ENCODE peak calls at places on chromosomes 7 and 10, in six cellular contexts. One of them, this sample, is unnamed.

GRCh38 chr10:97376413-97376812 is 24.7 kb downstream of the RRP12 start:
- DNase-seq in activated CD4-positive, alpha-beta T cell treated with anti-CD3 and anti-CD28 coated beads, Interleukin-2, amount 50 U/mL, for 48 hours: no peak
- DNase-seq in hippocampal formation: no peak
- DNase-seq in NCI-H1105: no peak
- DNase-seq in pons: no peak
- DNase-seq in activated T-cell treated with anti-CD3 and anti-CD28 coated beads, Interleukin-2, amount 50 U/mL, for 72 hours: no peak
- DNase-seq in this sample: no peak

GRCh38 chr7:45089314-45089891 is 634 bp upstream of the NACAD start:
- DNase-seq in activated CD4-positive, alpha-beta T cell treated with anti-CD3 and anti-CD28 coated beads, Interleukin-2, amount 50 U/mL, for 48 hours: peak
- DNase-seq in hippocampal formation: peak
- DNase-seq in NCI-H1105: peak
- DNase-seq in pons: peak
- DNase-seq in activated T-cell treated with anti-CD3 and anti-CD28 coated beads, Interleukin-2, amount 50 U/mL, for 72 hours: peak
- DNase-seq in this sample: peak

GRCh38 chr7:117682681-117683385 is 190.4 kb downstream of the CTTNBP2 start:
- DNase-seq in activated CD4-positive, alpha-beta T cell treated with anti-CD3 and anti-CD28 coated beads, Interleukin-2, amount 50 U/mL, for 48 hours: no peak
- DNase-seq in hippocampal formation: no peak
- DNase-seq in NCI-H1105: no peak
- DNase-seq in pons: no peak
- DNase-seq in activated T-cell treated with anti-CD3 and anti-CD28 coated beads, Interleukin-2, amount 50 U/mL, for 72 hours: no peak
- DNase-seq in this sample: no peak

GRCh38 chr10:104766341-104766740 is 125.3 kb downstream of the SORCS3 start:
- DNase-seq in activated CD4-positive, alpha-beta T cell treated with anti-CD3 and anti-CD28 coated beads, Interleukin-2, amount 50 U/mL, for 48 hours: no peak
- DNase-seq in hippocampal formation: no peak
- DNase-seq in NCI-H1105: no peak
- DNase-seq in pons: peak
- DNase-seq in activated T-cell treated with anti-CD3 and anti-CD28 coated beads, Interleukin-2, amount 50 U/mL, for 72 hours: no peak
- DNase-seq in this sample: no peak

GRCh38 chr10:123781956-123782500 is 109.6 kb downstream of the CPXM2 start:
- DNase-seq in activated CD4-positive, alpha-beta T cell treated with anti-CD3 and anti-CD28 coated beads, Interleukin-2, amount 50 U/mL, for 48 hours: no peak
- DNase-seq in hippocampal formation: no peak
- DNase-seq in NCI-H1105: no peak
- DNase-seq in pons: no peak
- DNase-seq in activated T-cell treated with anti-CD3 and anti-CD28 coated beads, Interleukin-2, amount 50 U/mL, for 72 hours: no peak
- DNase-seq in this sample: no peak

GRCh38 chr7:139958599-139959380 is 104.0 kb downstream of the PARP12 start:
- DNase-seq in activated CD4-positive, alpha-beta T cell treated with anti-CD3 and anti-CD28 coated beads, Interleukin-2, amount 50 U/mL, for 48 hours: no peak
- DNase-seq in hippocampal formation: no peak
- DNase-seq in NCI-H1105: no peak
- DNase-seq in pons: no peak
- DNase-seq in activated T-cell treated with anti-CD3 and anti-CD28 coated beads, Interleukin-2, amount 50 U/mL, for 72 hours: no peak
- DNase-seq in this sample: no peak

GRCh38 chr10:71243756-71244637 is 31.6 kb downstream of the UNC5B start:
- DNase-seq in activated CD4-positive, alpha-beta T cell treated with anti-CD3 and anti-CD28 coated beads, Interleukin-2, amount 50 U/mL, for 48 hours: no peak
- DNase-seq in hippocampal formation: no peak
- DNase-seq in NCI-H1105: no peak
- DNase-seq in pons: no peak
- DNase-seq in activated T-cell treated with anti-CD3 and anti-CD28 coated beads, Interleukin-2, amount 50 U/mL, for 72 hours: no peak
- DNase-seq in this sample: no peak

GRCh38 chr10:329361-330099 is 194.3 kb downstream of the ZMYND11 start:
- DNase-seq in activated CD4-positive, alpha-beta T cell treated with anti-CD3 and anti-CD28 coated beads, Interleukin-2, amount 50 U/mL, for 48 hours: peak
- DNase-seq in hippocampal formation: peak
- DNase-seq in NCI-H1105: no peak
- DNase-seq in pons: peak
- DNase-seq in activated T-cell treated with anti-CD3 and anti-CD28 coated beads, Interleukin-2, amount 50 U/mL, for 72 hours: peak
- DNase-seq in this sample: peak

GRCh38 chr10:110867807-110868465 is 3.8 kb upstream of the PDCD4 start:
- DNase-seq in activated CD4-positive, alpha-beta T cell treated with anti-CD3 and anti-CD28 coated beads, Interleukin-2, amount 50 U/mL, for 48 hours: no peak
- DNase-seq in hippocampal formation: no peak
- DNase-seq in NCI-H1105: no peak
- DNase-seq in pons: no peak
- DNase-seq in activated T-cell treated with anti-CD3 and anti-CD28 coated beads, Interleukin-2, amount 50 U/mL, for 72 hours: no peak
- DNase-seq in this sample: no peak